ENCODE peak calls at places on chromosomes 3 and 15, in ten cellular contexts. Q is NCI-H82; N is stimulated activated CD8-positive, alpha-beta memory T cell treated with anti-CD3 and anti-CD28 coated beads, Interleukin-4, amount 100 ng/mL, for 1 hour; J is astrocyte of the hippocampus; K is ovary; D is choroid plexus epithelial cell; L is tibial artery; R is amniotic epithelial cell; W is amygdala; X is iPS-NIHi11. S is an unnamed sample.

GRCh38 chr3:131167867-131168266 is 141.2 kb downstream of the NEK11 start:
- DNase-seq in N (no peak), J (no peak), K (no peak), R (no peak), D (no peak), L (no peak), Q (no peak), X (no peak), W (no peak), S (no peak)

GRCh38 chr3:171875923-171876412 is 32.8 kb downstream of the TMEM212 start:
- DNase-seq in X (no peak), J (peak), W (no peak), D (peak), N (no peak), Q (no peak), R (peak), K (no peak), L (no peak), S (peak)

GRCh38 chr3:48595075-48595525 is at the start of gene COL7A1:
- DNase-seq in D (no peak), N (no peak), L (no peak), J (peak), R (no peak), W (no peak), X (peak), K (peak), Q (no peak), S (no peak)

GRCh38 chr15:83444936-83445335 is 2.2 kb upstream of the SH3GL3 start:
- DNase-seq in Q (no peak), K (no peak), R (no peak), D (no peak), L (no peak), X (no peak), N (no peak), J (no peak), W (peak), S (no peak)

GRCh38 chr3:196080517-196080841 is 1.4 kb downstream of the TFRC start:
- DNase-seq in L (no peak), W (no peak), D (no peak), R (no peak), Q (peak), X (no peak), N (no peak), J (no peak), K (no peak), S (no peak)

GRCh38 chr15:99702895-99703602 is 30.2 kb downstream of the LYSMD4 start:
- DNase-seq in L (no peak), N (no peak), W (no peak), J (peak), K (no peak), D (peak), Q (no peak), R (peak), X (no peak), S (no peak)

GRCh38 chr15:26157081-26157480 is 294.0 kb upstream of the ATP10A start:
- DNase-seq in J (peak), D (no peak), X (no peak), Q (no peak), N (no peak), W (no peak), L (no peak), K (no peak), R (no peak), S (no peak)

GRCh38 chr15:95298729-95299128 is 1031.8 kb upstream of the NR2F2 start:
- DNase-seq in D (no peak), N (no peak), K (no peak), J (no peak), W (no peak), L (no peak), X (no peak), R (no peak), Q (no peak), S (no peak)

GRCh38 chr3:170642882-170643601 is 57.2 kb upstream of the SLC7A14 start:
- DNase-seq in L (no peak), D (no peak), J (no peak), K (no peak), R (no peak), W (peak), Q (no peak), N (no peak), X (no peak), S (no peak)

GRCh38 chr3:181354140-181354539 is 357.6 kb upstream of the SOX2 start:
- DNase-seq in D (no peak), W (no peak), Q (no peak), R (no peak), L (no peak), J (no peak), X (no peak), N (no peak), K (no peak), S (no peak)

GRCh38 chr3:14520967-14521366 is 19.2 kb downstream of the GRIP2 start:
- DNase-seq in J (no peak), L (peak), X (no peak), R (no peak), K (no peak), Q (no peak), D (no peak), W (no peak), N (no peak), S (no peak)

GRCh38 chr3:94082412-94082937 is 19.6 kb downstream of the NSUN3 start:
- DNase-seq in W (no peak), J (peak), Q (no peak), D (no peak), N (no peak), R (no peak), L (no peak), X (peak), K (no peak), S (no peak)

GRCh38 chr3:29065211-29065785 is 215.6 kb upstream of the RBMS3 start:
- DNase-seq in Q (peak), J (peak), W (peak), N (no peak), L (peak), R (peak), D (peak), K (peak), X (peak), S (peak)

GRCh38 chr3:25438791-25439555 is 10.9 kb downstream of the RARB start:
- DNase-seq in L (no peak), D (peak), N (no peak), X (no peak), J (peak), Q (no peak), R (no peak), W (no peak), K (no peak), S (no peak)

GRCh38 chr3:67083277-67083676 is 85.2 kb downstream of the KBTBD8 start:
- DNase-seq in W (no peak), K (no peak), L (no peak), N (no peak), Q (no peak), R (no peak), D (peak), X (no peak), J (no peak), S (no peak)

GRCh38 chr3:98903099-98903498 is 1.6 kb upstream of the DCBLD2 start:
- DNase-seq in Q (no peak), X (no peak), W (no peak), K (no peak), J (peak), R (no peak), D (no peak), L (no peak), N (no peak), S (no peak)

GRCh38 chr15:40103864-40104271 is 4.8 kb downstream of the BMF start:
- DNase-seq in D (no peak), K (no peak), N (no peak), J (peak), R (no peak), L (no peak), W (no peak), Q (no peak), X (no peak), S (no peak)

GRCh38 chr15:88232771-88233170 is 23.8 kb downstream of the NTRK3 start:
- DNase-seq in L (no peak), K (no peak), X (no peak), W (no peak), Q (no peak), D (no peak), R (no peak), J (peak), N (no peak), S (no peak)

GRCh38 chr3:123583563-123583962 is 1.3 kb downstream of the HACD2 start:
- DNase-seq in X (no peak), D (no peak), Q (no peak), L (no peak), N (no peak), R (no peak), K (no peak), W (no peak), J (no peak), S (no peak)

GRCh38 chr15:56732881-56733130 is 503 bp downstream of the ZNF280D start:
- DNase-seq in K (no peak), D (no peak), Q (no peak), X (no peak), N (no peak), W (peak), L (no peak), J (no peak), R (no peak), S (no peak)

GRCh38 chr15:75920079-75920478 is 16.4 kb downstream of the FBXO22 start:
- DNase-seq in Q (no peak), L (no peak), J (peak), W (no peak), N (no peak), K (no peak), R (peak), D (peak), X (no peak), S (no peak)

GRCh38 chr3:185900228-185900627 is 37.6 kb downstream of the TRA2B start:
- DNase-seq in W (no peak), R (peak), K (no peak), Q (no peak), X (peak), D (peak), L (no peak), N (no peak), J (peak), S (peak)

GRCh38 chr3:178771511-178771910 is 235.3 kb downstream of the KCNMB2 start:
- DNase-seq in L (no peak), N (no peak), J (no peak), K (no peak), X (no peak), R (no peak), W (no peak), Q (no peak), D (no peak), S (no peak)

GRCh38 chr15:91304210-91304609 is 204.2 kb downstream of the SV2B start:
- DNase-seq in D (no peak), R (no peak), Q (no peak), J (no peak), X (no peak), N (no peak), K (no peak), W (no peak), L (no peak), S (no peak)

GRCh38 chr3:141235661-141236171 is 4.1 kb downstream of the PXYLP1 start:
- DNase-seq in L (no peak), X (no peak), K (no peak), N (no peak), Q (no peak), R (no peak), J (no peak), D (no peak), W (no peak), S (no peak)

GRCh38 chr3:168047190-168047795 is 48.4 kb downstream of the GOLIM4 start:
- DNase-seq in K (no peak), N (no peak), X (peak), W (no peak), D (peak), L (no peak), Q (peak), J (peak), R (peak), S (peak)

GRCh38 chr3:61068084-61068483 is 183.2 kb downstream of the FHIT start:
- DNase-seq in L (no peak), J (no peak), Q (no peak), W (no peak), N (no peak), K (no peak), R (no peak), X (no peak), D (no peak), S (no peak)

GRCh38 chr3:181797431-181797830 is 85.7 kb downstream of the SOX2 start:
- DNase-seq in Q (no peak), R (no peak), D (no peak), W (no peak), N (no peak), L (no peak), J (no peak), K (no peak), X (no peak), S (no peak)

GRCh38 chr3:175258763-175259162 is 399.6 kb downstream of the NAALADL2 start:
- DNase-seq in R (no peak), Q (no peak), X (no peak), W (no peak), N (no peak), D (peak), K (no peak), L (no peak), J (peak), S (peak)

GRCh38 chr15:61133361-61133760 is 95.7 kb downstream of the RORA start:
- DNase-seq in R (no peak), K (no peak), J (peak), W (no peak), N (no peak), Q (no peak), X (no peak), L (no peak), D (no peak), S (no peak)

GRCh38 chr3:126054870-126055269 is 29.1 kb downstream of the SLC41A3 start:
- DNase-seq in L (no peak), J (no peak), N (no peak), X (no peak), R (no peak), W (no peak), Q (no peak), K (no peak), D (no peak), S (no peak)

GRCh38 chr3:186366206-186366605 is 4.2 kb upstream of the DGKG start:
- DNase-seq in J (no peak), K (no peak), W (no peak), Q (no peak), X (no peak), N (no peak), D (no peak), L (no peak), R (no peak), S (no peak)

GRCh38 chr3:53231532-53232511 is 24.0 kb downstream of the TKT start:
- DNase-seq in N (no peak), Q (no peak), D (no peak), L (peak), X (no peak), W (no peak), R (no peak), K (no peak), J (peak), S (no peak)

GRCh38 chr15:59722451-59722850 is 33.3 kb upstream of the BNIP2 start:
- DNase-seq in D (no peak), R (no peak), J (no peak), N (no peak), Q (no peak), X (no peak), W (no peak), K (no peak), L (no peak), S (no peak)

GRCh38 chr3:31166249-31166885 is 271.9 kb upstream of the GADL1 start:
- DNase-seq in N (no peak), Q (no peak), K (no peak), J (peak), L (peak), W (no peak), X (no peak), R (peak), D (peak), S (peak)

GRCh38 chr15:22887157-22887951 is 48.9 kb downstream of the NIPA2 start:
- DNase-seq in Q (peak), N (no peak), R (peak), J (peak), X (no peak), W (peak), D (peak), L (no peak), K (no peak), S (peak)

GRCh38 chr15:43483306-43484128 is 9.4 kb downstream of the TP53BP1 start:
- DNase-seq in W (peak), X (no peak), D (peak), R (peak), J (peak), K (no peak), L (no peak), N (no peak), Q (no peak), S (peak)

GRCh38 chr3:197540961-197541377 is 14.8 kb downstream of the BDH1 start:
- DNase-seq in J (no peak), L (no peak), K (no peak), X (no peak), Q (no peak), W (no peak), R (no peak), N (no peak), D (no peak), S (no peak)